ENCODE peak calls at places on chromosomes 11 and 22, in four cellular contexts. One of them, this sample, is unnamed.

GRCh38 chr11:125079151-125079877 is 16.2 kb downstream of the SLC37A2 start:
- DNase-seq in A549: no peak
- DNase-seq in HepG2: no peak
- DNase-seq in GM12878: no peak
- DNase-seq in this sample: no peak

GRCh38 chr11:1501421-1502167 is 15.0 kb upstream of the MOB2 start:
- DNase-seq in A549: no peak
- DNase-seq in HepG2: no peak
- DNase-seq in GM12878: no peak
- DNase-seq in this sample: no peak

GRCh38 chr22:50437511-50438304 is 37.1 kb downstream of the SBF1 start:
- DNase-seq in A549: no peak
- DNase-seq in HepG2: no peak
- DNase-seq in GM12878: no peak
- DNase-seq in this sample: no peak

GRCh38 chr11:88103337-88104206 is 71.7 kb downstream of the RAB38 start:
- DNase-seq in A549: peak; percentile 95
- DNase-seq in HepG2: peak; percentile 52
- DNase-seq in GM12878: peak; percentile 53
- DNase-seq in this sample: peak; percentile 35

GRCh38 chr11:99773646-99774045 is 752.9 kb downstream of the CNTN5 start:
- DNase-seq in A549: peak; percentile 1
- DNase-seq in HepG2: peak; percentile 2
- DNase-seq in GM12878: no peak
- DNase-seq in this sample: no peak

GRCh38 chr22:19844423-19845368 is 10.0 kb downstream of the GNB1L start:
- DNase-seq in A549: no peak
- DNase-seq in HepG2: no peak
- DNase-seq in GM12878: no peak
- DNase-seq in this sample: no peak

GRCh38 chr11:113789675-113790320 is 10.2 kb downstream of the CLDN25 start:
- DNase-seq in A549: no peak
- DNase-seq in HepG2: no peak
- DNase-seq in GM12878: no peak
- DNase-seq in this sample: no peak

GRCh38 chr22:27515091-27515523 is 286.4 kb downstream of the MN1 start:
- DNase-seq in A549: no peak
- DNase-seq in HepG2: no peak
- DNase-seq in GM12878: no peak
- DNase-seq in this sample: no peak

GRCh38 chr11:14340721-14341120 is 18.3 kb downstream of the RRAS2 start:
- DNase-seq in A549: no peak
- DNase-seq in HepG2: no peak
- DNase-seq in GM12878: no peak
- DNase-seq in this sample: no peak

GRCh38 chr11:47918370-47918690 is 62.0 kb upstream of the PTPRJ start:
- DNase-seq in A549: no peak
- DNase-seq in HepG2: peak; percentile 13
- DNase-seq in GM12878: no peak
- DNase-seq in this sample: peak; percentile 46

GRCh38 chr11:116857316-116857715 is 19.9 kb upstream of the APOA1 start:
- DNase-seq in A549: no peak
- DNase-seq in HepG2: no peak
- DNase-seq in GM12878: no peak
- DNase-seq in this sample: no peak

GRCh38 chr11:111461460-111462240 is 50.5 kb downstream of the BTG4 start:
- DNase-seq in A549: no peak
- DNase-seq in HepG2: no peak
- DNase-seq in GM12878: no peak
- DNase-seq in this sample: no peak

GRCh38 chr11:69599502-69599901 is 41.5 kb upstream of the CCND1 start:
- DNase-seq in A549: no peak
- DNase-seq in HepG2: no peak
- DNase-seq in GM12878: no peak
- DNase-seq in this sample: no peak

GRCh38 chr11:68038226-68038717 is 553 bp upstream of the TCIRG1 start:
- DNase-seq in A549: no peak
- DNase-seq in HepG2: peak; percentile 93
- DNase-seq in GM12878: no peak
- DNase-seq in this sample: peak; percentile 72

GRCh38 chr11:2089536-2090165 is 49.5 kb downstream of the IGF2 start:
- DNase-seq in A549: peak; percentile 76
- DNase-seq in HepG2: peak; percentile 54
- DNase-seq in GM12878: no peak
- DNase-seq in this sample: peak; percentile 96

GRCh38 chr11:62974848-62975522 is 9.8 kb downstream of the SLC22A6 start:
- DNase-seq in A549: peak; percentile 38
- DNase-seq in HepG2: peak; percentile 6
- DNase-seq in GM12878: no peak
- DNase-seq in this sample: peak; percentile 41

GRCh38 chr11:128463975-128464374 is 123.4 kb downstream of the ETS1 start:
- DNase-seq in A549: no peak
- DNase-seq in HepG2: no peak
- DNase-seq in GM12878: no peak
- DNase-seq in this sample: no peak

GRCh38 chr11:128464878-128465277 is 122.5 kb downstream of the ETS1 start:
- DNase-seq in A549: no peak
- DNase-seq in HepG2: no peak
- DNase-seq in GM12878: no peak
- DNase-seq in this sample: no peak

GRCh38 chr11:128462802-128463385 is 124.5 kb downstream of the ETS1 start:
- DNase-seq in A549: no peak
- DNase-seq in HepG2: no peak
- DNase-seq in GM12878: no peak
- DNase-seq in this sample: no peak

GRCh38 chr11:128462189-128462588 is 125.2 kb downstream of the ETS1 start:
- DNase-seq in A549: no peak
- DNase-seq in HepG2: no peak
- DNase-seq in GM12878: no peak
- DNase-seq in this sample: no peak

GRCh38 chr11:128463386-128463829 is 124.0 kb downstream of the ETS1 start:
- DNase-seq in A549: no peak
- DNase-seq in HepG2: no peak
- DNase-seq in GM12878: no peak
- DNase-seq in this sample: no peak
- TF ChIP-seq CHD4 in A549: no peak
- TF ChIP-seq CHD4 in HepG2: no peak
- TF ChIP-seq CHD4 in GM12878: no peak
- TF ChIP-seq CHD4 in this sample: no peak

DNA sequence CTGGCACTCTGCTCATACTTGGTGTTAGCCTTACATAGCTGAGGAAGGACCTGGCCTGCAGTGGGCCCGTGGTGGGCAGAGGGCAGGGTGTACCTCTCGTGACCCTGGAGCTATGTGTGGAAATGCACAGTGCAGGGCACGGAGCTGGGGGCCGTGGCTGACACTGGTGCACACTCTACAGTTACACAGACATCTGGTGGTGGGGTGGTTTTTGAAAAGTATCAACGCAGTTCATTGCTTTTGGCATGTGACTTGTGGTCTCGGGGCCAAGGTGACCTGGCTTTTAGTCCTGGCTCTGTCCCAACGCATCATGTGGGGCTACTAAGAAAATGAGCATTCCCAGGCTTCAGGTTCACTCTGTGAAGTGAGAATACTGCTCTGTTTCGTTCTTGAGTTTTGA is 553.6 kb downstream of the NTM start:
- DNase-seq in A549: no peak
- DNase-seq in HepG2: no peak
- DNase-seq in GM12878: peak; percentile 16
- DNase-seq in this sample: no peak
- TF ChIP-seq KDM1A in A549: no peak
- TF ChIP-seq KDM1A in HepG2: no peak
- TF ChIP-seq KDM1A in GM12878: no peak
- TF ChIP-seq KDM1A in this sample: no peak

GRCh38 chr11:118735203-118735602 is 55.8 kb upstream of the TREH start:
- DNase-seq in A549: no peak
- DNase-seq in HepG2: no peak
- DNase-seq in GM12878: no peak
- DNase-seq in this sample: no peak
- TF ChIP-seq CHD4 in A549: no peak
- TF ChIP-seq CHD4 in HepG2: no peak
- TF ChIP-seq CHD4 in GM12878: no peak
- TF ChIP-seq CHD4 in this sample: no peak

DNA sequence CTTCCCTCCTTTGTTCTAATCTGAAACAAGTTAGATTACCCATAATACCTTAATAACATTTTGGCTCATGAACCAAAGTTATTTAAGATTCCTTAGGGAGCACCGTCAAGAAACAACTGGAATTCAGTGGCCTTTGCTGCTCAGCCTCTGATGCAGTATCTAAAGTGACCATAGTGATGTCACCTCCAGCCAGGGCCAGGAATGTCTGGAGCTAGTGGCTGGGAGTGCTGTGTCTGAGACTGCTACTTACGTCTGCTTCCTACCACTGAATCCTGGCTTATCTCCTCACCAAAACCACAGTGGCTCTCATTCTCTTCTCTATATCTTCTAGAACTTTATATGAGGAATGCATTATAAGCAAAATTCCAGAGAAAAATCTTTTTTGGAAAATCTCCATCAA is 658.0 kb downstream of the DLG2 start:
- DNase-seq in A549: no peak
- DNase-seq in HepG2: no peak
- DNase-seq in GM12878: no peak
- DNase-seq in this sample: no peak
- TF ChIP-seq KDM1A in A549: no peak
- TF ChIP-seq KDM1A in HepG2: no peak
- TF ChIP-seq KDM1A in GM12878: no peak
- TF ChIP-seq KDM1A in this sample: no peak

DNA sequence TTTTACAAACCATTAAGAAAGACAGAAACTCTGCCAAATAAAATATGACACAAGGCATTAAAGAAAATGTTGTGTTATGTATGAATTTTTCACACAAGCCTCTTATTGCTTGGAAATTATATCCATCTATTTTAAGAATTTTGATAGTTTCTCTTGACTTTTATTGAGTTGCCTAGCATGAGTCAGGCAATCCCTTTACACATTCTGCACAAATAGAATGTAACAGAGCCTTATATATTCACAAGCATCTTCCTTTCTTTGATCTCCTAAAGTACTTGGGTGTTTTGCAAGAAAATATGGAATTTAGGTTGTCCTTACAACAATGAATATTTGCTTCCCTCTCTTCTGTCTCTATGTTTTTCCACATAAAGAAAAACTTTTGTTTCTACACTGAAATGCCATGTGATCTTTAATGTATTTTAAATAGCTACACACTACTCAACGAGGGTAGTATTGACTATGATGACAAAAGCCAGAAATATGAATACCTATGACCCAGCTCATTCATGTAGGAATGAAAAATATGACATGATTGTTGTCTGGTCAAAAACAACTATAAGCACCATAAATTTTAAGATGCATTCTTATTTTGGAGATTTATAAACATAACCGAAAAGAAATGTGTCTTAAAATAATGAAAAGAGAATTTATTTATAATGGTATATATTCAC is 398.8 kb downstream of the GUCY1A2 start:
- DNase-seq in A549: no peak
- DNase-seq in HepG2: no peak
- DNase-seq in GM12878: no peak
- DNase-seq in this sample: no peak
- TF ChIP-seq CHD4 in A549: no peak
- TF ChIP-seq CHD4 in HepG2: no peak
- TF ChIP-seq CHD4 in GM12878: no peak
- TF ChIP-seq CHD4 in this sample: no peak

GRCh38 chr11:91248199-91248807 is 976.3 kb upstream of the FAT3 start:
- DNase-seq in A549: peak; percentile 57
- DNase-seq in HepG2: peak; percentile 28
- DNase-seq in GM12878: no peak
- DNase-seq in this sample: no peak
- TF ChIP-seq KDM1A in A549: no peak
- TF ChIP-seq KDM1A in HepG2: no peak
- TF ChIP-seq KDM1A in GM12878: no peak
- TF ChIP-seq KDM1A in this sample: no peak